ENCODE peak calls at places on chromosomes 12 and 14, in eight cellular contexts. One of them, this sample, is unnamed.
A peak's percentile ranks its signal among the peaks of the same experiment; 100 is the strongest.

GRCh38 chr12:70955415-70955814 is 34.9 kb upstream of the PTPRR start:
- DNase-seq in dorsolateral prefrontal cortex: no peak
- DNase-seq in AG20443: no peak
- DNase-seq in T-helper 9 cell: no peak
- DNase-seq in glutamatergic neuron: no peak
- DNase-seq in KBM-7: no peak
- DNase-seq in astrocyte of the spinal cord: no peak
- DNase-seq in cardiac muscle cell: no peak
- DNase-seq in this sample: no peak

GRCh38 chr12:27644446-27644845 is 51.8 kb upstream of the REP15 start:
- DNase-seq in dorsolateral prefrontal cortex: no peak
- DNase-seq in AG20443: peak; percentile 13
- DNase-seq in T-helper 9 cell: no peak
- DNase-seq in glutamatergic neuron: no peak
- DNase-seq in KBM-7: no peak
- DNase-seq in astrocyte of the spinal cord: peak; percentile 60
- DNase-seq in cardiac muscle cell: peak; percentile 77
- DNase-seq in this sample: peak; percentile 22

GRCh38 chr14:68514611-68515194 is 278.2 kb downstream of the ZFP36L1 start:
- DNase-seq in dorsolateral prefrontal cortex: no peak
- DNase-seq in AG20443: no peak
- DNase-seq in T-helper 9 cell: no peak
- DNase-seq in glutamatergic neuron: no peak
- DNase-seq in KBM-7: no peak
- DNase-seq in astrocyte of the spinal cord: no peak
- DNase-seq in cardiac muscle cell: no peak
- DNase-seq in this sample: peak; percentile 78

GRCh38 chr14:60760209-60760608 is 25.6 kb downstream of the MNAT1 start:
- DNase-seq in dorsolateral prefrontal cortex: no peak
- DNase-seq in AG20443: no peak
- DNase-seq in T-helper 9 cell: no peak
- DNase-seq in glutamatergic neuron: no peak
- DNase-seq in KBM-7: no peak
- DNase-seq in astrocyte of the spinal cord: no peak
- DNase-seq in cardiac muscle cell: peak; percentile 16
- DNase-seq in this sample: no peak

GRCh38 chr12:109716512-109717389 is 3.1 kb downstream of the FAM222A start:
- DNase-seq in dorsolateral prefrontal cortex: peak; percentile 85
- DNase-seq in AG20443: peak; percentile 58
- DNase-seq in T-helper 9 cell: no peak
- DNase-seq in glutamatergic neuron: no peak
- DNase-seq in KBM-7: no peak
- DNase-seq in astrocyte of the spinal cord: no peak
- DNase-seq in cardiac muscle cell: peak; percentile 27
- DNase-seq in this sample: no peak

GRCh38 chr14:61568572-61569011 is 126.7 kb upstream of the HIF1A start:
- DNase-seq in dorsolateral prefrontal cortex: no peak
- DNase-seq in AG20443: no peak
- DNase-seq in T-helper 9 cell: peak; percentile 39
- DNase-seq in glutamatergic neuron: peak; percentile 42
- DNase-seq in KBM-7: peak; percentile 52
- DNase-seq in astrocyte of the spinal cord: no peak
- DNase-seq in cardiac muscle cell: no peak
- DNase-seq in this sample: peak; percentile 73

GRCh38 chr14:33617154-33617553 is 333.7 kb downstream of the EGLN3 start:
- DNase-seq in dorsolateral prefrontal cortex: no peak
- DNase-seq in AG20443: peak; percentile 20
- DNase-seq in T-helper 9 cell: no peak
- DNase-seq in glutamatergic neuron: no peak
- DNase-seq in KBM-7: no peak
- DNase-seq in astrocyte of the spinal cord: peak; percentile 87
- DNase-seq in cardiac muscle cell: peak; percentile 74
- DNase-seq in this sample: no peak

GRCh38 chr12:49414364-49414763 is 47.1 kb downstream of the SPATS2 start:
- DNase-seq in dorsolateral prefrontal cortex: no peak
- DNase-seq in AG20443: no peak
- DNase-seq in T-helper 9 cell: no peak
- DNase-seq in glutamatergic neuron: no peak
- DNase-seq in KBM-7: no peak
- DNase-seq in astrocyte of the spinal cord: no peak
- DNase-seq in cardiac muscle cell: no peak
- DNase-seq in this sample: no peak

GRCh38 chr12:31959701-31960391 is 631 bp downstream of the RESF1 start:
- DNase-seq in dorsolateral prefrontal cortex: peak; percentile 71
- DNase-seq in AG20443: peak; percentile 81
- DNase-seq in T-helper 9 cell: peak; percentile 57
- DNase-seq in glutamatergic neuron: peak; percentile 73
- DNase-seq in KBM-7: peak; percentile 79
- DNase-seq in astrocyte of the spinal cord: peak; percentile 78
- DNase-seq in cardiac muscle cell: peak; percentile 66
- DNase-seq in this sample: peak; percentile 88

GRCh38 chr12:97960741-97961608 is 498.4 kb downstream of the RMST start:
- DNase-seq in dorsolateral prefrontal cortex: no peak
- DNase-seq in AG20443: peak; percentile 40
- DNase-seq in T-helper 9 cell: no peak
- DNase-seq in glutamatergic neuron: peak; percentile 39
- DNase-seq in KBM-7: peak; percentile 49
- DNase-seq in astrocyte of the spinal cord: peak; percentile 3
- DNase-seq in cardiac muscle cell: peak; percentile 22
- DNase-seq in this sample: peak; percentile 62

GRCh38 chr12:9068600-9068999 is 47.1 kb downstream of the A2M start:
- DNase-seq in dorsolateral prefrontal cortex: no peak
- DNase-seq in AG20443: no peak
- DNase-seq in T-helper 9 cell: no peak
- DNase-seq in glutamatergic neuron: no peak
- DNase-seq in KBM-7: no peak
- DNase-seq in astrocyte of the spinal cord: no peak
- DNase-seq in cardiac muscle cell: no peak
- DNase-seq in this sample: no peak

GRCh38 chr12:69744109-69744508 is 5.4 kb downstream of the RAB3IP start:
- DNase-seq in dorsolateral prefrontal cortex: no peak
- DNase-seq in AG20443: no peak
- DNase-seq in T-helper 9 cell: no peak
- DNase-seq in glutamatergic neuron: no peak
- DNase-seq in KBM-7: no peak
- DNase-seq in astrocyte of the spinal cord: no peak
- DNase-seq in cardiac muscle cell: no peak
- DNase-seq in this sample: no peak

GRCh38 chr12:94074970-94075695 is 73.2 kb upstream of the PLXNC1 start:
- DNase-seq in dorsolateral prefrontal cortex: no peak
- DNase-seq in AG20443: peak; percentile 92
- DNase-seq in T-helper 9 cell: no peak
- DNase-seq in glutamatergic neuron: peak; percentile 35
- DNase-seq in KBM-7: peak; percentile 56
- DNase-seq in astrocyte of the spinal cord: peak; percentile 81
- DNase-seq in cardiac muscle cell: peak; percentile 97
- DNase-seq in this sample: peak; percentile 81

GRCh38 chr14:96090441-96091148 is 51.4 kb downstream of the C14orf132 start:
- DNase-seq in dorsolateral prefrontal cortex: peak; percentile 75
- DNase-seq in AG20443: peak; percentile 53
- DNase-seq in T-helper 9 cell: no peak
- DNase-seq in glutamatergic neuron: peak; percentile 88
- DNase-seq in KBM-7: no peak
- DNase-seq in astrocyte of the spinal cord: peak; percentile 66
- DNase-seq in cardiac muscle cell: peak; percentile 85
- DNase-seq in this sample: peak; percentile 78

GRCh38 chr12:122726056-122726558 is 4.5 kb downstream of the HCAR1 start:
- DNase-seq in dorsolateral prefrontal cortex: no peak
- DNase-seq in AG20443: no peak
- DNase-seq in T-helper 9 cell: no peak
- DNase-seq in glutamatergic neuron: no peak
- DNase-seq in KBM-7: peak; percentile 89
- DNase-seq in astrocyte of the spinal cord: peak; percentile 18
- DNase-seq in cardiac muscle cell: no peak
- DNase-seq in this sample: no peak

GRCh38 chr12:15590180-15590826 is 198.9 kb downstream of the EPS8 start:
- DNase-seq in dorsolateral prefrontal cortex: peak; percentile 65
- DNase-seq in AG20443: peak; percentile 83
- DNase-seq in T-helper 9 cell: peak; percentile 8
- DNase-seq in glutamatergic neuron: no peak
- DNase-seq in KBM-7: peak; percentile 78
- DNase-seq in astrocyte of the spinal cord: peak; percentile 75
- DNase-seq in cardiac muscle cell: peak; percentile 84
- DNase-seq in this sample: peak; percentile 89

GRCh38 chr12:29216797-29217583 is 67.9 kb downstream of the FAR2 start:
- DNase-seq in dorsolateral prefrontal cortex: no peak
- DNase-seq in AG20443: no peak
- DNase-seq in T-helper 9 cell: no peak
- DNase-seq in glutamatergic neuron: no peak
- DNase-seq in KBM-7: peak; percentile 42
- DNase-seq in astrocyte of the spinal cord: peak; percentile 20
- DNase-seq in cardiac muscle cell: peak; percentile 77
- DNase-seq in this sample: peak; percentile 24

GRCh38 chr14:26204954-26205479 is 392.8 kb downstream of the NOVA1 start:
- DNase-seq in dorsolateral prefrontal cortex: peak; percentile 50
- DNase-seq in AG20443: peak; percentile 8
- DNase-seq in T-helper 9 cell: no peak
- DNase-seq in glutamatergic neuron: peak; percentile 79
- DNase-seq in KBM-7: no peak
- DNase-seq in astrocyte of the spinal cord: peak; percentile 27
- DNase-seq in cardiac muscle cell: peak; percentile 68
- DNase-seq in this sample: peak; percentile 76

GRCh38 chr12:7156259-7157197 is 26.4 kb downstream of the CLSTN3 start:
- DNase-seq in dorsolateral prefrontal cortex: no peak
- DNase-seq in AG20443: peak; percentile 8
- DNase-seq in T-helper 9 cell: no peak
- DNase-seq in glutamatergic neuron: no peak
- DNase-seq in KBM-7: no peak
- DNase-seq in astrocyte of the spinal cord: no peak
- DNase-seq in cardiac muscle cell: no peak
- DNase-seq in this sample: no peak

GRCh38 chr12:20865873-20866272 is 55.4 kb downstream of the SLCO1B3 start:
- DNase-seq in dorsolateral prefrontal cortex: no peak
- DNase-seq in AG20443: no peak
- DNase-seq in T-helper 9 cell: no peak
- DNase-seq in glutamatergic neuron: no peak
- DNase-seq in KBM-7: no peak
- DNase-seq in astrocyte of the spinal cord: no peak
- DNase-seq in cardiac muscle cell: no peak
- DNase-seq in this sample: no peak

GRCh38 chr12:90773526-90773925 is 181.4 kb downstream of the CCER1 start:
- DNase-seq in dorsolateral prefrontal cortex: no peak
- DNase-seq in AG20443: no peak
- DNase-seq in T-helper 9 cell: no peak
- DNase-seq in glutamatergic neuron: no peak
- DNase-seq in KBM-7: no peak
- DNase-seq in astrocyte of the spinal cord: peak; percentile 6
- DNase-seq in cardiac muscle cell: peak; percentile 18
- DNase-seq in this sample: no peak

This sample was measured in left kidney.